ENCODE peak calls at places on chromosome 17, in five cellular contexts. T is A549, I is uterus, O is stomach, Q is cardiac muscle cell. S is an unnamed sample.

GRCh38 chr17:66580601-66581385 is 254.1 kb upstream of the CACNG5 start:
- DNase-seq in Q (peak; percentile 42), T (no peak), O (peak; percentile 34), I (peak; percentile 82), S (no peak)

GRCh38 chr17:79946352-79947231 is 89.1 kb downstream of the TBC1D16 start:
- DNase-seq in I (no peak), O (no peak), Q (no peak), T (no peak), S (peak; percentile 56)

GRCh38 chr17:81837641-81838040 is 2.8 kb upstream of the PPP1R27 start:
- DNase-seq in I (no peak), O (no peak), T (no peak), Q (no peak), S (peak; percentile 73)

GRCh38 chr17:1039511-1040215 is 42.7 kb downstream of the TIMM22 start:
- DNase-seq in Q (peak; percentile 12), I (peak; percentile 58), T (no peak), O (peak; percentile 75), S (peak; percentile 91)

GRCh38 chr17:78497115-78497540 is 80.1 kb downstream of the DNAH17 start:
- DNase-seq in O (peak; percentile 70), I (peak; percentile 61), Q (peak; percentile 85), T (peak; percentile 94), S (peak; percentile 87)

GRCh38 chr17:48023408-48024148 is 14.0 kb downstream of the COPZ2 start:
- DNase-seq in I (peak; percentile 58), Q (peak; percentile 65), T (peak; percentile 91), O (peak; percentile 92), S (peak; percentile 92)

GRCh38 chr17:77300016-77300686 is 159.4 kb downstream of the SEC14L1 start:
- DNase-seq in T (peak; percentile 9), I (no peak), Q (no peak), O (no peak), S (no peak)

GRCh38 chr17:57293077-57293476 is 36.8 kb downstream of the MSI2 start:
- DNase-seq in O (no peak), I (no peak), Q (no peak), T (no peak), S (no peak)

GRCh38 chr17:69773081-69773480 is 301.9 kb upstream of the KCNJ16 start:
- DNase-seq in Q (no peak), O (no peak), I (no peak), T (no peak), S (no peak)

GRCh38 chr17:73611630-73612029 is 32.6 kb downstream of the SDK2 start:
- DNase-seq in T (no peak), I (no peak), O (no peak), Q (no peak), S (no peak)

GRCh38 chr17:17993852-17994251 is 21.2 kb downstream of the DRC3 start:
- DNase-seq in Q (no peak), O (no peak), I (no peak), T (no peak), S (peak; percentile 58)

GRCh38 chr17:41287050-41287449 is 11.6 kb downstream of the KRTAP9-7 start:
- DNase-seq in I (no peak), T (peak; percentile 18), O (no peak), Q (no peak), S (no peak)

GRCh38 chr17:21330436-21331160 is 45.6 kb upstream of the KCNJ12 start:
- DNase-seq in O (no peak), Q (no peak), T (no peak), I (no peak), S (peak; percentile 56)

GRCh38 chr17:77723071-77723908 is 235.2 kb upstream of the TNRC6C start:
- DNase-seq in Q (no peak), O (no peak), T (no peak), I (no peak), S (no peak)

GRCh38 chr17:47789611-47790520 is 31.7 kb downstream of the OSBPL7 start:
- DNase-seq in O (peak; percentile 62), I (no peak), T (peak; percentile 79), Q (peak; percentile 60), S (peak; percentile 85)

GRCh38 chr17:17935321-17936271 is 36.6 kb downstream of the TOM1L2 start:
- DNase-seq in O (no peak), T (peak; percentile 42), Q (peak; percentile 93), I (no peak), S (no peak)

GRCh38 chr17:36198831-36199465 is 2.4 kb upstream of the CCL3L1 start:
- DNase-seq in T (no peak), O (no peak), Q (no peak), I (no peak), S (no peak)

GRCh38 chr17:283911-284675 is 68.5 kb downstream of the RPH3AL start:
- DNase-seq in O (no peak), Q (no peak), I (no peak), T (no peak), S (peak; percentile 43)

GRCh38 chr17:2347805-2348685 is 10.7 kb downstream of the SGSM2 start:
- DNase-seq in I (no peak), T (peak; percentile 84), O (peak; percentile 78), Q (peak; percentile 69), S (peak; percentile 28)

DNA sequence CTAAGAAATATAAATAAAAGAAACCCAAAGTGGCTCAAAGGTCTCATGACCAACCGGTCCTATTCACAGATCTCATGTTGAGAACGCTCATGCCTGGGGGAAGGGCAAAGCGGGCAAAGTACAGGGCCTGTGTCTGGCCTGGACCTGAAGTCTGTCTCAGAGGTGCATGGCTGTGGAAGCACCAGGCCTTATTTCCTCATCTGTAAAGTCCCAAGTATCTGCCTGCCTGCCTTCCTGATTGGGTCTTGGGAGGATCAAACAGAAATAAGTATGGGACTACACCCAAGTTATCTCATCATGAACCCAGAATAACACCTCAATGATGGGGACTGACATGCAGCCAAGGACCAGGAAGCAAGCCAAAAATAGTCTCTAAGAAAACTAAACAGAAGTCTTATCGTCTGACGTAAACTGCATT is 14.2 kb downstream of the AXIN2 start:
- DNase-seq in T (peak; percentile 62), O (peak; percentile 73), I (peak; percentile 58), Q (no peak), S (no peak)
- H3K4me1 ChIP-seq in T (peaks cover 23% of the 10 kb centered on the region), O (peaks cover 11% of the 10 kb centered on the region), I (peaks cover 19% of the 10 kb centered on the region), Q (peaks cover 57% of the 10 kb centered on the region), S (peaks cover 33% of the 10 kb centered on the region)

DNA sequence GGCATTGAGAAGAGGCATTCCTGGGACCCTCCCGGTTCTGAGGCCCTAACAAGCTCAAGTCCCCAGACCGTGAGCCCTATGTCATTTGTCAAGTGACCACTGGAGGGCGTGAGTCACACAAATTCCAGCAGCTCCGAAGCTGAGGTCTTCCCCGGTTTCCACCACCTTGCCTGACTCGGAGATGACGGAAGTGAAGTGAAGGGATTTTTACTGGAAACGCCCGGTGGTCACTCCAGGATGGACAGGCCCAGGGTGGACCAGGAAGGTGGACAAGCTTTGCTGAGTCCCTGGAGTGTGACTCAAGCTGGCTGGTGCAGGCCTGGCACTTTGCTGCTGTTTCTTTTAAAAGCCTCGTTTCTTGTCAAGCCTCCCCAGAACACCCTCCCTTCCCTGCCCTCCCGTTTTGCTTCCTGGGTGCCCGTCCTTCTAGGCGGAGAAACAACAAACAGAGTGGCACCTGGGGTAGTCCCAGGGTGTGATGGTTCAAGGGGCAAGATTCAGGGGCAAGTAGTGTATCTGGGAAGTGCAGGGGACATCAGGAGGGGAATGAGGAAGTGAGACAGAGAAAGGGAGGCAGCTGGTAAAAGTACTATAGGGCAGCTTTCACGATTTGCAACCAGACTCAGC is 5.3 kb upstream of the NOS2 start:
- DNase-seq in O (peak; percentile 86), T (peak; percentile 92), Q (peak; percentile 93), I (peak; percentile 72), S (peak; percentile 86)
- H3K27ac ChIP-seq in O (peak overlapping the region; percentile 60), T (peak overlapping the region; percentile 73), Q (no peak overlapping the region), I (no peak overlapping the region), S (peak overlapping the region; percentile 74)

GRCh38 chr17:59491353-59492090 is 73.9 kb upstream of the DHX40 start:
- DNase-seq in I (no peak), Q (no peak), T (no peak), O (no peak), S (no peak)
- TF ChIP-seq CTCF in I (no peak), Q (no peak), T (no peak), O (no peak), S (no peak)

GRCh38 chr17:59641799-59642484 is 22.2 kb downstream of the CLTC start:
- DNase-seq in I (no peak), T (no peak), Q (no peak), O (no peak), S (no peak)

GRCh38 chr17:59638553-59638952 is 18.9 kb downstream of the CLTC start:
- DNase-seq in T (no peak), I (no peak), O (no peak), Q (no peak), S (no peak)

GRCh38 chr17:59647288-59647687 is 27.6 kb downstream of the CLTC start:
- DNase-seq in I (no peak), T (no peak), Q (no peak), O (no peak), S (no peak)

GRCh38 chr17:59642535-59642934 is 22.8 kb downstream of the CLTC start:
- DNase-seq in T (no peak), O (no peak), Q (no peak), I (no peak), S (no peak)

DNA sequence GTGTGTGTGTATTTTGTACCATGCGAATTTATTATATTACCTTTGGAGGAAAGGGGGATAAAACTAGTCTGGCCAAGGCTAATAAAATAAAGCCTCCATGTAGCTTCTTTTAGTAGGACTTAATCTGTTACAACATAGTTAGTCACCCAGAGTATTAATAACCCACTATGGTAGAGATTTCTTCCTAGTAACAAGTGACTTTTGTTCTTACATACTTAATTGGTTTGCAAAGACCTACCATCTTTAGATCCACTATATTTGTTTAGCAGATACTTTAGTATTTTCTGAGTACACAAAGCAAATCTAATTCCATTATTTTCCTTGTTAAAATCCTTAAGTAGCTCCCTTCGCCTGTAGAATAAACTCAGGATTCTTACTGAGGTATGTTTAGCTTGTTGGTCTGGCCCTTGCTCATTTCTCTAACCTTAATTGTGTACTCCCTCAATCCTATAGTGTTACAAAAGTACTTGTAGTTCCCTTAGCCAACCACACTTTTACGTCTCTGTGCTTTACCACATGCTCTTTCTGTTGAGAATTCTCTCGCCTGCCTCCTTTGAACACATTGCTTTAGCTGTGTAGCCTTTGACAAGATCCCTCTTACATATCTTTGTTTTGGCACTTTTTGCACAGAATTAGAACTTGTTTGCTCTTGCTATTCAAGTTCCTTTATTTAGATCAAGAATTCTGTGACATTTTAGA is 23.6 kb downstream of the CLTC start:
- DNase-seq in Q (peak; percentile 46), O (no peak), I (no peak), T (no peak), S (no peak)
- H3K4me1 ChIP-seq in Q (peaks cover 21% of the 10 kb centered on the region), O (peaks cover 76% of the 10 kb centered on the region), I (peaks cover 8% of the 10 kb centered on the region), T (peaks cover 39% of the 10 kb centered on the region), S (peaks cover 88% of the 10 kb centered on the region)

GRCh38 chr17:8175795-8176196 is 384 bp downstream of the TMEM107 start:
- DNase-seq in Q (no peak), T (peak; percentile 39), O (no peak), I (no peak), S (peak; percentile 81)
- H3K27ac ChIP-seq in Q (peak overlapping the region; percentile 90), T (peak overlapping the region; percentile 91), O (peak overlapping the region; percentile 87), I (peak overlapping the region; percentile 96), S (peak overlapping the region; percentile 95)